ENCODE peak calls at places on chromosomes 3 and 15, in four cellular contexts. O is HFFc6; J is ELF-1; A is stimulated activated CD8-positive, alpha-beta memory T cell treated with anti-CD3 and anti-CD28 coated beads, Interleukin-15, amount 100 ng/mL, for 24 hours. I is an unnamed sample.

GRCh38 chr3:111956449-111956848 is 22.4 kb upstream of the ABHD10 start:
- DNase-seq in O (no peak), J (no peak), A (no peak), I (no peak)

GRCh38 chr3:66885326-66886000 is 112.6 kb upstream of the KBTBD8 start:
- DNase-seq in O (no peak), J (peak; percentile 24), A (no peak), I (no peak)

GRCh38 chr15:88382482-88382983 is 84.7 kb downstream of the MRPL46 start:
- DNase-seq in O (no peak), J (no peak), A (no peak), I (no peak)

GRCh38 chr15:33801954-33802353 is 166.3 kb upstream of the CHRM5 start:
- DNase-seq in O (peak; percentile 21), J (no peak), A (no peak), I (no peak)

GRCh38 chr3:115790759-115791158 is 167.4 kb downstream of the GAP43 start:
- DNase-seq in O (peak; percentile 93), J (peak; percentile 56), A (no peak), I (no peak)

GRCh38 chr3:33541918-33542317 is 101.7 kb upstream of the UBP1 start:
- DNase-seq in O (no peak), J (no peak), A (no peak), I (no peak)

GRCh38 chr3:4850928-4851265 is 128.3 kb upstream of the BHLHE40 start:
- DNase-seq in O (no peak), J (no peak), A (no peak), I (no peak)

GRCh38 chr15:69265347-69265955 is 33.3 kb upstream of the PAQR5 start:
- DNase-seq in O (no peak), J (no peak), A (no peak), I (no peak)

GRCh38 chr3:61117045-61117898 is 134.0 kb downstream of the FHIT start:
- DNase-seq in O (no peak), J (no peak), A (no peak), I (no peak)

GRCh38 chr3:12782172-12782815 is 14.2 kb upstream of the CAND2 start:
- DNase-seq in O (no peak), J (peak; percentile 65), A (no peak), I (no peak)

GRCh38 chr3:173529062-173529711 is 131.6 kb downstream of the NLGN1 start:
- DNase-seq in O (no peak), J (peak; percentile 51), A (no peak), I (no peak)

GRCh38 chr15:68666120-68666811 is 87.5 kb downstream of the CORO2B start:
- DNase-seq in O (no peak), J (no peak), A (no peak), I (no peak)

GRCh38 chr15:50228866-50229265 is 36.7 kb downstream of the HDC start:
- DNase-seq in O (no peak), J (no peak), A (no peak), I (no peak)

GRCh38 chr3:123582315-123582714 is 2.5 kb downstream of the HACD2 start:
- DNase-seq in O (no peak), J (no peak), A (no peak), I (no peak)

GRCh38 chr15:89187301-89187700 is 34.1 kb downstream of the RLBP1 start:
- DNase-seq in O (no peak), J (no peak), A (no peak), I (no peak)

GRCh38 chr3:17664923-17665322 is 77.5 kb downstream of the TBC1D5 start:
- DNase-seq in O (no peak), J (no peak), A (no peak), I (no peak)

GRCh38 chr3:69084668-69085542 is at the start of gene ARL6IP5:
- DNase-seq in O (peak; percentile 91), J (peak; percentile 93), A (peak; percentile 67), I (peak; percentile 78)

GRCh38 chr3:58962816-58963215 is 87.0 kb downstream of the CFAP20DC start:
- DNase-seq in O (no peak), J (no peak), A (no peak), I (no peak)